ENCODE peak calls at places on chromosome 6, in four cellular contexts. One of them, this sample, is unnamed.

GRCh38 chr6:35973670-35974222 is 50.7 kb downstream of the SLC26A8 start:
- DNase-seq in H1: no peak
- DNase-seq in HepG2: peak
- DNase-seq in GM12878: peak
- DNase-seq in this sample: peak

GRCh38 chr6:42642794-42643193 is 79.0 kb downstream of the UBR2 start:
- DNase-seq in GM12878: no peak
- DNase-seq in HepG2: no peak
- DNase-seq in H1: no peak
- DNase-seq in this sample: no peak

GRCh38 chr6:227812-228338 is 64.4 kb upstream of the DUSP22 start:
- DNase-seq in H1: no peak
- DNase-seq in GM12878: peak
- DNase-seq in HepG2: no peak
- DNase-seq in this sample: no peak

GRCh38 chr6:8064638-8065518 is 689 bp upstream of the BLOC1S5 start:
- DNase-seq in GM12878: no peak
- DNase-seq in H1: no peak
- DNase-seq in HepG2: peak
- DNase-seq in this sample: no peak

GRCh38 chr6:149925974-149926777 is 3.3 kb upstream of the RAET1G start:
- DNase-seq in GM12878: no peak
- DNase-seq in H1: peak
- DNase-seq in HepG2: peak
- DNase-seq in this sample: peak

GRCh38 chr6:14270925-14271791 is 153.6 kb downstream of the CD83 start:
- DNase-seq in H1: peak
- DNase-seq in GM12878: no peak
- DNase-seq in HepG2: no peak
- DNase-seq in this sample: peak

GRCh38 chr6:152026291-152026690 is 218.8 kb downstream of the ESR1 start:
- DNase-seq in H1: no peak
- DNase-seq in HepG2: no peak
- DNase-seq in GM12878: no peak
- DNase-seq in this sample: no peak

GRCh38 chr6:51339728-51340127 is 521.1 kb downstream of the TFAP2B start:
- DNase-seq in GM12878: no peak
- DNase-seq in HepG2: no peak
- DNase-seq in H1: no peak
- DNase-seq in this sample: no peak

GRCh38 chr6:3061501-3061941 is 6.8 kb upstream of the RIPK1 start:
- DNase-seq in GM12878: no peak
- DNase-seq in HepG2: no peak
- DNase-seq in H1: no peak
- DNase-seq in this sample: peak

GRCh38 chr6:87333033-87333432 is 4.0 kb upstream of the GJB7 start:
- DNase-seq in H1: no peak
- DNase-seq in GM12878: no peak
- DNase-seq in HepG2: no peak
- DNase-seq in this sample: no peak

GRCh38 chr6:131924881-131925474 is 26.2 kb downstream of the CCN2 start:
- DNase-seq in HepG2: peak
- DNase-seq in GM12878: no peak
- DNase-seq in H1: no peak
- DNase-seq in this sample: peak

GRCh38 chr6:139708342-139709199 is 334.1 kb upstream of the CITED2 start:
- DNase-seq in HepG2: peak
- DNase-seq in GM12878: no peak
- DNase-seq in H1: no peak
- DNase-seq in this sample: peak

GRCh38 chr6:53951383-53951782 is 156.6 kb downstream of the LRRC1 start:
- DNase-seq in GM12878: no peak
- DNase-seq in H1: no peak
- DNase-seq in HepG2: no peak
- DNase-seq in this sample: no peak

GRCh38 chr6:167817729-167818128 is 9.0 kb upstream of the AFDN start:
- DNase-seq in H1: no peak
- DNase-seq in HepG2: peak
- DNase-seq in GM12878: no peak
- DNase-seq in this sample: no peak

GRCh38 chr6:96724641-96725040 is 112.6 kb downstream of the GPR63 start:
- DNase-seq in GM12878: no peak
- DNase-seq in H1: no peak
- DNase-seq in HepG2: no peak
- DNase-seq in this sample: no peak
- TF ChIP-seq YY1 in GM12878: no peak
- TF ChIP-seq YY1 in H1: no peak
- TF ChIP-seq YY1 in HepG2: no peak
- TF ChIP-seq YY1 in this sample: no peak

GRCh38 chr6:38195113-38195635 is 375.6 kb downstream of the ZFAND3 start:
- DNase-seq in HepG2: no peak
- DNase-seq in H1: peak
- DNase-seq in GM12878: no peak
- DNase-seq in this sample: no peak

GRCh38 chr6:38194589-38194988 is 375.1 kb downstream of the ZFAND3 start:
- DNase-seq in HepG2: no peak
- DNase-seq in GM12878: no peak
- DNase-seq in H1: peak
- DNase-seq in this sample: no peak

GRCh38 chr6:38194282-38194572 is 374.7 kb downstream of the ZFAND3 start:
- DNase-seq in H1: no peak
- DNase-seq in HepG2: no peak
- DNase-seq in GM12878: no peak
- DNase-seq in this sample: no peak

GRCh38 chr6:38193486-38194281 is 374.2 kb downstream of the ZFAND3 start:
- DNase-seq in H1: peak
- DNase-seq in HepG2: no peak
- DNase-seq in GM12878: no peak
- DNase-seq in this sample: no peak

GRCh38 chr6:38198219-38198618 is 378.7 kb downstream of the ZFAND3 start:
- DNase-seq in HepG2: no peak
- DNase-seq in H1: no peak
- DNase-seq in GM12878: no peak
- DNase-seq in this sample: no peak
- TF ChIP-seq CBX5 in HepG2: no peak
- TF ChIP-seq CBX5 in H1: no peak
- TF ChIP-seq CBX5 in GM12878: no peak
- TF ChIP-seq CBX5 in this sample: no peak

GRCh38 chr6:140979642-140980091 is 1153.1 kb upstream of the GJE1 start:
- DNase-seq in HepG2: no peak
- DNase-seq in GM12878: no peak
- DNase-seq in H1: no peak
- DNase-seq in this sample: no peak

GRCh38 chr6:140980265-140980887 is 1152.3 kb upstream of the GJE1 start:
- DNase-seq in HepG2: no peak
- DNase-seq in H1: no peak
- DNase-seq in GM12878: no peak
- DNase-seq in this sample: no peak

GRCh38 chr6:140977425-140977824 is 1155.3 kb upstream of the GJE1 start:
- DNase-seq in H1: no peak
- DNase-seq in HepG2: no peak
- DNase-seq in GM12878: no peak
- DNase-seq in this sample: no peak
- TF ChIP-seq POLR2AphosphoS5 in H1: no peak
- TF ChIP-seq POLR2AphosphoS5 in HepG2: no peak
- TF ChIP-seq POLR2AphosphoS5 in GM12878: no peak
- TF ChIP-seq POLR2AphosphoS5 in this sample: no peak

GRCh38 chr6:1809359-1809988 is 199.8 kb downstream of the FOXC1 start:
- DNase-seq in HepG2: no peak
- DNase-seq in GM12878: no peak
- DNase-seq in H1: no peak
- DNase-seq in this sample: no peak

GRCh38 chr6:1802495-1803395 is 193.0 kb downstream of the FOXC1 start:
- DNase-seq in GM12878: no peak
- DNase-seq in HepG2: no peak
- DNase-seq in H1: no peak
- DNase-seq in this sample: no peak

GRCh38 chr6:1810880-1811279 is 201.2 kb downstream of the FOXC1 start:
- DNase-seq in H1: no peak
- DNase-seq in GM12878: no peak
- DNase-seq in HepG2: no peak
- DNase-seq in this sample: no peak

GRCh38 chr6:1812034-1812433 is 202.3 kb downstream of the FOXC1 start:
- DNase-seq in H1: no peak
- DNase-seq in HepG2: peak
- DNase-seq in GM12878: no peak
- DNase-seq in this sample: no peak

GRCh38 chr6:1806935-1807334 is 197.2 kb downstream of the FOXC1 start:
- DNase-seq in H1: no peak
- DNase-seq in HepG2: no peak
- DNase-seq in GM12878: no peak
- DNase-seq in this sample: no peak
- TF ChIP-seq YY1 in H1: no peak
- TF ChIP-seq YY1 in HepG2: no peak
- TF ChIP-seq YY1 in GM12878: no peak
- TF ChIP-seq YY1 in this sample: no peak

GRCh38 chr6:99151634-99152344 is 197.7 kb downstream of the FAXC start:
- DNase-seq in HepG2: peak
- DNase-seq in H1: peak
- DNase-seq in GM12878: peak
- DNase-seq in this sample: peak
- TF ChIP-seq CBX5 in HepG2: no peak
- TF ChIP-seq CBX5 in H1: no peak
- TF ChIP-seq CBX5 in GM12878: no peak
- TF ChIP-seq CBX5 in this sample: no peak

DNA sequence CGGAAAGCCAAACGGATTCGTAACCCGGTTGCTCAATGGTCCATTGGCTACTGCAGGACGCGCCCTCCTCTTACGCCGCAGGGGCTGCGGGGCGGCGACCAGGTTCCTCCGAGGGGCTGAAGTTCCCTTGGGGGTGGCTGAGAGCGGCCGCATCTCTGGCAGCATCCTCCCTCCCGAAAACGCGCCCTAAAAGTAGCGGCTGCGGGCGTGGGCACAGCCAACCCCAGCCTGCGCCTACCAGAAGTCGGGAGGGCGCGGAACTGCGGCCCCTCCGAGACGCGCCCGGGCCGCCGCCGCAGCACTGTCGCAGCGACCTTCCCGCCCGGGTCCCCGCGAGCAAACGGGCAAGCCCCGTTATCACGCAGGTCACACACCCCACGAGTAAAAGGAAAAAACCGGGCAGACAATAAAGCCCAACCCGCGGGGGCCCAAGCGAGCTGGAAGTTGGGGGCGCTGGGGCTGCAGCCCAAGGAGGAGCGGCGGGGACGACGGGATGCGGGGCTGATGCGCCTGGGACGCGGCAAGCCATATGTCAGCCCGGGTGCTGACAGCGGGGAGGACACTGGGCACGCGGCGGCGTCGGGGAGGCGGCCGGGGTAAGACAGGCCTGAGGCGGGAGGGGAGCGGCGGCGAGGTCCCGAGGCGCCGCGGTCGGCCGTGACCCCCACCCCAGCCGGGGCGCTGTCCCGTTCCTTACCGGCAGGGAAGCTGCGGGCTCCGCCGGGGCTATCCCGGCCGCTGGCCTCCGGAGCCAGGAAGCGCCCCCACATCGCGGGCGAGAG is 700 bp downstream of the CEP85L start:
- DNase-seq in GM12878: no peak
- DNase-seq in H1: peak
- DNase-seq in HepG2: no peak
- DNase-seq in this sample: peak
- TF ChIP-seq POLR2AphosphoS5 in GM12878: no peak
- TF ChIP-seq POLR2AphosphoS5 in H1: no peak
- TF ChIP-seq POLR2AphosphoS5 in HepG2: no peak
- TF ChIP-seq POLR2AphosphoS5 in this sample: no peak

GRCh38 chr6:166494757-166495486 is 91.6 kb downstream of the RAMACL start:
- DNase-seq in GM12878: no peak
- DNase-seq in HepG2: no peak
- DNase-seq in H1: no peak
- DNase-seq in this sample: peak
- TF ChIP-seq YY1 in GM12878: no peak
- TF ChIP-seq YY1 in HepG2: no peak
- TF ChIP-seq YY1 in H1: no peak
- TF ChIP-seq YY1 in this sample: no peak

DNA sequence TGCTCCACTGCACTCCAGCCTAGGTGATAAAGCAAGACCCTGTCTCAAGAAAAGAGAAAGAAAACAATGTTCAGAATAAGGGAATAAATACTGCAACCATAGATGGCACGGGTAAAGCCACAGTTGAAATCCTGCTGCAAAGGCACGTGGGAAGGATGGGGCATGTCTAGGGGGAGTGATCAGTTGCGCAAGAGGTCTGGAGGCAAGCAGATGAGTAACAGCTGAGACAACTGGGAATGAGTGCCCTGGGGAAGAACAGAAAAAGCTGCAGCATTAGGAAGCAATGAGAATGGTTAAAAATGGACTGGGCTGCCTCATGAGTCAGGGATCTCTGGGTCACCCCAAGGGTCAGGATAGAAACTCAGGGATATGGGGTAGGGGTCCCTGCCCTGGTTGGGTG is 96.3 kb downstream of the GMPR start:
- DNase-seq in GM12878: no peak
- DNase-seq in HepG2: no peak
- DNase-seq in H1: no peak
- DNase-seq in this sample: no peak
- TF ChIP-seq CBX5 in GM12878: no peak
- TF ChIP-seq CBX5 in HepG2: no peak
- TF ChIP-seq CBX5 in H1: no peak
- TF ChIP-seq CBX5 in this sample: no peak

GRCh38 chr6:10425973-10426780 is 11.3 kb upstream of the TFAP2A start:
- DNase-seq in GM12878: no peak
- DNase-seq in H1: peak
- DNase-seq in HepG2: peak
- DNase-seq in this sample: no peak
- TF ChIP-seq POLR2AphosphoS5 in GM12878: no peak
- TF ChIP-seq POLR2AphosphoS5 in H1: no peak
- TF ChIP-seq POLR2AphosphoS5 in HepG2: no peak
- TF ChIP-seq POLR2AphosphoS5 in this sample: no peak

GRCh38 chr6:28137458-28138020 is 4.1 kb upstream of the ZKSCAN8 start:
- DNase-seq in GM12878: peak
- DNase-seq in H1: no peak
- DNase-seq in HepG2: no peak
- DNase-seq in this sample: no peak
- TF ChIP-seq YY1 in GM12878: no peak
- TF ChIP-seq YY1 in H1: no peak
- TF ChIP-seq YY1 in HepG2: no peak
- TF ChIP-seq YY1 in this sample: no peak